ENCODE peak calls at places on chromosome 3, in six cellular contexts. E is breast epithelium; G is Panc1; C is CD8-positive, alpha-beta memory T cell; X is mesendoderm; N is SJSA1. K is an unnamed sample.

GRCh38 chr3:32334675-32335074 is 57.0 kb upstream of the CMTM7 start:
- DNase-seq in E (no peak), G (no peak), C (no peak), X (peak), N (no peak), K (no peak)

GRCh38 chr3:58612825-58613224 is 35.6 kb upstream of the FAM107A start:
- DNase-seq in E (no peak), G (no peak), C (no peak), X (no peak), N (no peak), K (no peak)

GRCh38 chr3:22536582-22536981 is 666.5 kb upstream of the UBE2E2 start:
- DNase-seq in E (no peak), G (no peak), C (no peak), X (no peak), N (no peak), K (no peak)

GRCh38 chr3:197367081-197367780 is 68.8 kb upstream of the DLG1 start:
- DNase-seq in E (peak), G (no peak), C (no peak), X (peak), N (peak), K (no peak)

GRCh38 chr3:19147905-19148767 is at the start of gene KCNH8:
- DNase-seq in E (peak), G (no peak), C (no peak), X (peak), N (no peak), K (peak)

GRCh38 chr3:63960048-63960711 is 48.0 kb upstream of the SCAANT1 start:
- DNase-seq in E (no peak), G (peak), C (no peak), X (peak), N (no peak), K (no peak)

GRCh38 chr3:9024341-9024740 is 61.1 kb upstream of the RAD18 start:
- DNase-seq in E (no peak), G (no peak), C (no peak), X (no peak), N (no peak), K (no peak)

GRCh38 chr3:112794622-112795172 is 52.0 kb downstream of the CD200R1L start:
- DNase-seq in E (no peak), G (no peak), C (no peak), X (peak), N (no peak), K (no peak)

GRCh38 chr3:14989943-14990753 is 42.8 kb downstream of the NR2C2 start:
- DNase-seq in E (no peak), G (no peak), C (no peak), X (peak), N (no peak), K (no peak)

GRCh38 chr3:194485471-194485875 is 1.3 kb downstream of the ATP13A3 start:
- DNase-seq in E (no peak), G (no peak), C (no peak), X (no peak), N (no peak), K (no peak)

GRCh38 chr3:84108442-84108971 is 850.3 kb upstream of the CADM2 start:
- DNase-seq in E (no peak), G (peak), C (no peak), X (peak), N (no peak), K (no peak)

GRCh38 chr3:53250453-53250852 is 5.4 kb downstream of the TKT start:
- DNase-seq in E (no peak), G (no peak), C (no peak), X (no peak), N (no peak), K (no peak)

GRCh38 chr3:179304605-179305004 is 18.2 kb upstream of the ZNF639 start:
- DNase-seq in E (no peak), G (no peak), C (no peak), X (no peak), N (no peak), K (no peak)

GRCh38 chr3:171967932-171968678 is 71.3 kb upstream of the FNDC3B start:
- DNase-seq in E (no peak), G (no peak), C (no peak), X (no peak), N (no peak), K (no peak)

GRCh38 chr3:128470134-128470915 is 3.6 kb upstream of the DNAJB8 start:
- DNase-seq in E (no peak), G (no peak), C (no peak), X (no peak), N (no peak), K (no peak)

GRCh38 chr3:181855825-181856224 is 144.1 kb downstream of the SOX2 start:
- DNase-seq in E (no peak), G (no peak), C (no peak), X (peak), N (no peak), K (no peak)

GRCh38 chr3:36763111-36763849 is 1.1 kb downstream of the DCLK3 start:
- DNase-seq in E (no peak), G (no peak), C (no peak), X (peak), N (no peak), K (no peak)

GRCh38 chr3:29331035-29331434 is 50.2 kb downstream of the RBMS3 start:
- DNase-seq in E (no peak), G (no peak), C (no peak), X (no peak), N (no peak), K (no peak)

GRCh38 chr3:30477149-30477921 is 129.1 kb upstream of the TGFBR2 start:
- DNase-seq in E (no peak), G (no peak), C (no peak), X (no peak), N (no peak), K (no peak)
- H3K27ac ChIP-seq in E (no peak), G (peak), C (no peak), X (no peak), N (no peak), K (no peak)

GRCh38 chr3:187642861-187643260 is 27.3 kb downstream of the SST start:
- DNase-seq in E (no peak), G (no peak), C (no peak), X (no peak), N (no peak), K (no peak)

GRCh38 chr3:187640823-187641135 is 29.4 kb downstream of the SST start:
- DNase-seq in E (no peak), G (no peak), C (no peak), X (no peak), N (no peak), K (no peak)

GRCh38 chr3:187636528-187636927 is 33.7 kb downstream of the SST start:
- DNase-seq in E (no peak), G (no peak), C (no peak), X (no peak), N (no peak), K (no peak)

GRCh38 chr3:187641319-187641976 is 28.7 kb downstream of the SST start:
- DNase-seq in E (no peak), G (no peak), C (no peak), X (no peak), N (no peak), K (no peak)

GRCh38 chr3:187639912-187640822 is 30.0 kb downstream of the SST start:
- DNase-seq in E (no peak), G (no peak), C (no peak), X (peak), N (no peak), K (no peak)
- H3K27ac ChIP-seq in E (no peak), G (no peak), C (no peak), X (no peak), N (no peak), K (no peak)

DNA sequence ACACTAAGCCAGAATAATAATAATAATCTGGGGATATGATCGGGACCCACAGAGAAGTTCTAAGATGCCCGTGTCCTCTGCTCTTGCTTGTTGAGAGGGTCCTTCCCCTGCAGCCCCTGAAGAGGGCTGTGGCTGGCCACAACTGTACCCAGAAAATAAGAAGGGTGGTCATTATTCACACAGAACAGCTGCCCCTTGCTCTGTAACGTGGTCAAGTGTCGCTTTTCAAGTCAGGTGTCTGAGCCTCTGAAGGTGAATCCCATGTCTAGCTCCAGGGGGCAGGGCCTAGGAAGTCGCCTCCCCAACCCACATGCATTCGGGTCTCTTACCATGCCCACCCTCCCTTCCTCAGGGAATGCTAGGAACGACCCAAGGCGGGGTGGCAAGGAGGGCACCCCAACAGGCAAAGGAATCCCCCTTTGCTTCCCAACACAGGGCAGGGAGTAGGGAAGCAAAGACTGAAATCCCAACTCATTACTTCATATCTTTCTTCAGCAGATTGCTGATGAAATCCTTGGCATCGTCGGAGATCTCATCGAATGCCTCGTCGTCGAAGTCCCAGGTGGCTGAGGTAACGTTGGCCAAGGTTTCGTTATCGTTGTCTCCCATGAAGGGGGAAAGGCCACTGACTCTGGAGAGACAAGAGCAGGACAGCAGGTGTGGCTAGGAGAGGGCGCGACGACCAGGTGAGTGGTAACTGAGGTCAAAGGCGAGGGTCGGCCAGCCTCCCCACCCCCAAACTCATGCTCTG is 44.3 kb upstream of the HACD2 start:
- DNase-seq in E (no peak), G (no peak), C (no peak), X (no peak), N (no peak), K (no peak)
- H3K27ac ChIP-seq in E (no peak), G (no peak), C (no peak), X (no peak), N (no peak), K (no peak)

GRCh38 chr3:148066787-148067186 is 630.9 kb upstream of the AGTR1 start:
- DNase-seq in E (no peak), G (no peak), C (no peak), X (no peak), N (no peak), K (no peak)
- H3K27ac ChIP-seq in E (no peak), G (no peak), C (no peak), X (no peak), N (no peak), K (no peak)

GRCh38 chr3:71127052-71127451 is 456.5 kb downstream of the FOXP1 start:
- DNase-seq in E (no peak), G (no peak), C (no peak), X (no peak), N (no peak), K (no peak)
- H3K27ac ChIP-seq in E (peak), G (no peak), C (no peak), X (no peak), N (peak), K (no peak)

GRCh38 chr3:6771171-6771570 is 89.7 kb upstream of the GRM7 start:
- DNase-seq in E (no peak), G (no peak), C (no peak), X (no peak), N (no peak), K (no peak)

GRCh38 chr3:6770376-6770648 is 90.6 kb upstream of the GRM7 start:
- DNase-seq in E (no peak), G (no peak), C (no peak), X (no peak), N (no peak), K (no peak)
- H3K27ac ChIP-seq in E (no peak), G (no peak), C (no peak), X (no peak), N (no peak), K (no peak)

GRCh38 chr3:39192490-39193092 is at the start of gene XIRP1:
- DNase-seq in E (no peak), G (no peak), C (no peak), X (no peak), N (no peak), K (no peak)

GRCh38 chr3:39193391-39193790 is 996 bp upstream of the XIRP1 start:
- DNase-seq in E (no peak), G (no peak), C (no peak), X (peak), N (no peak), K (no peak)

GRCh38 chr3:39190281-39191025 is 1.9 kb downstream of the XIRP1 start:
- DNase-seq in E (no peak), G (no peak), C (no peak), X (no peak), N (no peak), K (no peak)

GRCh38 chr3:39191103-39191502 is 1.3 kb downstream of the XIRP1 start:
- DNase-seq in E (no peak), G (no peak), C (no peak), X (peak), N (no peak), K (no peak)

GRCh38 chr3:39191773-39192172 is 622 bp downstream of the XIRP1 start:
- DNase-seq in E (no peak), G (no peak), C (no peak), X (no peak), N (no peak), K (no peak)
- H3K27ac ChIP-seq in E (no peak), G (no peak), C (no peak), X (no peak), N (no peak), K (no peak)

DNA sequence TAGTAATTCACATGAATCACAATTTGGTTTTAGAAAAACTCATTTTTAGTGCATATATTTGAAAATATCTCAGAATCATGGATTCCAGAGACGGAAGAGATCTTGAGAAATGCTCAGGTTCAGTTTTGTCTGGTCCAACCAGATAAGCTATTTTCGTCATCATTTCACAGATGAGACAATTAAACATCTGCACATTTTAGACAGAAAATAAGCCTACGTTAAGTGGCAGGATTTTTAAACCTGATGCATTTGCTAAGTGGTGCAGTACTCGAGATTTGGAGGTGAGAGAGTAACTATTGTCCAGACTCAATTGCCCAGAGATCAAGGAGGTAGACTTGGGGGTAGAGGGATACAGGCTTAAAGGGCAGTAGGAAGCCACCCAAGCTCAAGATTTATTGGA is 90.5 kb downstream of the CCNL1 start:
- DNase-seq in E (no peak), G (no peak), C (no peak), X (no peak), N (no peak), K (no peak)
- H3K27ac ChIP-seq in E (no peak), G (no peak), C (no peak), X (no peak), N (no peak), K (no peak)

GRCh38 chr3:125057186-125057850 is 1.5 kb upstream of the HEG1 start:
- DNase-seq in E (no peak), G (no peak), C (no peak), X (no peak), N (peak), K (no peak)

GRCh38 chr3:125054436-125055164 is 1.2 kb downstream of the HEG1 start:
- DNase-seq in E (no peak), G (no peak), C (peak), X (no peak), N (no peak), K (no peak)

GRCh38 chr3:125058529-125058928 is 2.7 kb upstream of the HEG1 start:
- DNase-seq in E (no peak), G (no peak), C (no peak), X (no peak), N (no peak), K (no peak)

GRCh38 chr3:125055165-125055912 is 458 bp downstream of the HEG1 start:
- DNase-seq in E (no peak), G (no peak), C (peak), X (no peak), N (no peak), K (no peak)

DNA sequence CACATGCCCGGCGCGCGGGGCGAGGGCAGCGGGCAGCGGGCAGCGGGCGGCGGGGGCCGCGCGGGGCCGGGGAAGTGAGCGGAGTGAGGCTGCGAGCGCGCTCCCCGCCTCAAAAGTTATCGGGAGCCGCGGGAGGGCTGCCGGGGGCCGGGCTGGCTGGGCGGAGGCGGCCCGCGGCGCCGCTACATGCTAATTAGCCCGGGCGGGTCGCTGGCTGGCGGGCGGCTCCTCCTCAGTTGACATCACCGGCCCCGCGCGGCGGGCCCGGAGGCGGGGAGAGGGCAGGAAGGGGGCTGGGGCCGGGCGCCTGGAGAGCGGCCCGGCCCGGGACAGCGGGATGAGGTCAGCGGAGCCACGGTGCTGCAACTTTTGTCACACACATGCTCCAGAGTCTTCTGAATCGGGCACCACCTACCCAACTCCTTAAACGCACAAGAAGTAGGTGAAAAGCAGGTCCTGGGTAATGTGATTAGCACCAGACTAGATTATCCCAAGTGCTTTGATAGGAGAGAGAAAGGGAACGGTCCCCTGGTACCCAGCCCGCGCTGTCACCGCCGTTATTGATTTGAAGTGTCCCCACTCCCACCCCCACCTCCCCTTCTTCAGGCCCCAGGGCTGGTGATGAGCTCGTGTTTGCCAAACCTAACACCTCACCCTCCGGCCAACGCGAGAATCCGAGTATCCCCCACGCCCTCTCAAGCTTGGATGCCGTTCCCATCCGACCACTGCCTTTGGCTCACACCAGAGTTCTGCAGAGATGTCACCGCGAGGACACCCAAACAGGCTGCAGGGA is at the start of gene HEG1:
- DNase-seq in E (peak), G (no peak), C (peak), X (peak), N (peak), K (peak)
- H3K27ac ChIP-seq in E (peak), G (peak), C (peak), X (peak), N (peak), K (peak)